ENCODE peak calls at places on chromosomes 2 and 18, in nine cellular contexts. G is GM23248, J is SK-N-SH, Z is astrocyte, S is HCT116, U is mammary epithelial cell, O is OCI-LY7, B is H9, C is neural progenitor cell. R is an unnamed sample.

GRCh38 chr2:77161009-77161408 is 361.2 kb downstream of the LRRTM4 start:
- DNase-seq in S (no peak), O (no peak), B (no peak), G (no peak), Z (peak; percentile 65), C (no peak), U (no peak), J (no peak), R (peak; percentile 56)

GRCh38 chr2:218833023-218833609 is 1.5 kb upstream of the PRKAG3 start:
- DNase-seq in C (no peak), U (no peak), B (no peak), S (no peak), J (no peak), O (no peak), Z (no peak), G (no peak), R (no peak)

GRCh38 chr18:63971320-63972071 is 1.6 kb downstream of the SERPINB8 start:
- DNase-seq in J (no peak), O (no peak), G (peak; percentile 17), S (no peak), Z (peak; percentile 6), B (no peak), C (no peak), U (no peak), R (no peak)

GRCh38 chr2:28128281-28128950 is 237.9 kb downstream of the BABAM2 start:
- DNase-seq in G (peak; percentile 68), U (no peak), S (no peak), J (no peak), Z (no peak), C (no peak), O (no peak), B (no peak), R (peak; percentile 84)

GRCh38 chr2:159921752-159922404 is 123.9 kb upstream of the CD302 start:
- DNase-seq in S (peak; percentile 52), G (peak; percentile 80), J (peak; percentile 56), B (peak; percentile 95), U (peak; percentile 12), Z (peak; percentile 39), O (peak; percentile 20), C (peak; percentile 91), R (peak; percentile 61)

GRCh38 chr18:70355620-70356385 is 67.0 kb downstream of the SOCS6 start:
- DNase-seq in Z (no peak), S (no peak), J (no peak), O (no peak), B (no peak), C (no peak), G (no peak), U (no peak), R (no peak)

GRCh38 chr2:185456517-185456916 is 282.1 kb upstream of the FSIP2 start:
- DNase-seq in C (no peak), U (peak; percentile 81), B (no peak), O (no peak), G (peak; percentile 28), J (no peak), Z (peak; percentile 96), S (no peak), R (peak; percentile 81)

GRCh38 chr18:75216212-75216925 is 5.8 kb downstream of the TSHZ1 start:
- DNase-seq in C (no peak), J (no peak), Z (no peak), S (no peak), U (no peak), O (no peak), G (no peak), B (no peak), R (no peak)

GRCh38 chr2:128196026-128196822 is 105.2 kb downstream of the UGGT1 start:
- DNase-seq in S (no peak), C (no peak), O (no peak), B (peak; percentile 40), Z (peak; percentile 52), G (no peak), J (no peak), U (no peak), R (no peak)

GRCh38 chr2:3603536-3604206 is 8.8 kb downstream of the COLEC11 start:
- DNase-seq in O (no peak), Z (no peak), B (no peak), C (no peak), U (no peak), S (no peak), G (no peak), J (no peak), R (no peak)
- H4K20me1 ChIP-seq in O (no peaks in the 10 kb centered on the region), Z (no peaks in the 10 kb centered on the region), B (no peaks in the 10 kb centered on the region), C (no peaks in the 10 kb centered on the region), U (no peaks in the 10 kb centered on the region), S (no peaks in the 10 kb centered on the region), G (no peaks in the 10 kb centered on the region), J (no peaks in the 10 kb centered on the region), R (no peaks in the 10 kb centered on the region)

GRCh38 chr2:173922068-173922467 is 43.1 kb downstream of the SP3 start:
- DNase-seq in O (no peak), S (no peak), Z (no peak), J (no peak), B (no peak), C (no peak), G (no peak), U (no peak), R (no peak)

GRCh38 chr2:173924285-173924684 is 40.9 kb downstream of the SP3 start:
- DNase-seq in S (no peak), G (no peak), O (no peak), U (no peak), B (no peak), Z (no peak), J (no peak), C (no peak), R (no peak)

GRCh38 chr2:173926875-173927274 is 38.3 kb downstream of the SP3 start:
- DNase-seq in G (no peak), J (no peak), U (no peak), C (no peak), Z (no peak), B (no peak), O (no peak), S (no peak), R (no peak)

GRCh38 chr2:173922760-173923159 is 42.4 kb downstream of the SP3 start:
- DNase-seq in G (peak; percentile 12), U (no peak), Z (no peak), S (no peak), J (no peak), B (no peak), C (no peak), O (no peak), R (no peak)
- H4K20me1 ChIP-seq in G (peaks cover 7% of the 10 kb centered on the region), U (no peaks in the 10 kb centered on the region), Z (peaks cover 64% of the 10 kb centered on the region), S (peaks cover 37% of the 10 kb centered on the region), J (peaks cover 87% of the 10 kb centered on the region), B (no peaks in the 10 kb centered on the region), C (peaks cover 93% of the 10 kb centered on the region), O (peaks cover 44% of the 10 kb centered on the region), R (peaks cover 8% of the 10 kb centered on the region)

GRCh38 chr2:241291152-241291551 is 24.3 kb downstream of the HDLBP start:
- DNase-seq in U (no peak), B (no peak), C (no peak), Z (no peak), J (no peak), O (no peak), S (no peak), G (no peak), R (no peak)

GRCh38 chr2:241289597-241289996 is 25.9 kb downstream of the HDLBP start:
- DNase-seq in O (no peak), Z (no peak), C (no peak), U (no peak), J (no peak), S (no peak), B (no peak), G (no peak), R (no peak)

GRCh38 chr2:241286348-241287090 is 29.0 kb downstream of the HDLBP start:
- DNase-seq in J (no peak), C (no peak), S (no peak), O (no peak), B (no peak), G (no peak), Z (peak; percentile 39), U (no peak), R (no peak)

GRCh38 chr2:241288489-241288888 is 27.0 kb downstream of the HDLBP start:
- DNase-seq in J (no peak), O (no peak), G (no peak), S (no peak), Z (no peak), U (no peak), B (no peak), C (no peak), R (no peak)

DNA sequence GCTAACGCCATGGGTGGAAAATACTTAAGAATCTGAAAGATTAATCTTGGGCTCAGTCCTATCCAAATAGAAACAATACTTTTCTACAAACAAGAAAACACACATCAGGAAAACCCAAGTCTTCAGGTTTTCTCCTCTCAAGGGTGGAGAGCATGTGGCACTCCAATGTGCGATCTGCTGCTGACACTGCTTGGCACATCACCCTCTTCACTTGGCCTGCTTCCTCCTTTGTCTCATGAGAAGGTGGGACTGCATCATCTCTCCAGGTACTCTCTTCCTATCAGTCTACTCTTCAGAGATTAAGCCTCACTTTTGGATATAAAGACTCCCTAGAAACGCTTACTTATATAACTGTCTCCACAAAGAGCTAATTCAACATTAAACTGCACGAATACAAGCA is 26.4 kb downstream of the HDLBP start:
- DNase-seq in J (no peak), C (no peak), U (no peak), B (no peak), S (no peak), G (peak; percentile 7), Z (no peak), O (no peak), R (no peak)
- H4K20me1 ChIP-seq in J (peaks cover 72% of the 10 kb centered on the region), C (peaks cover 50% of the 10 kb centered on the region), U (no peaks in the 10 kb centered on the region), B (no peaks in the 10 kb centered on the region), S (peaks cover 26% of the 10 kb centered on the region), G (peaks cover 4% of the 10 kb centered on the region), Z (peaks cover 91% of the 10 kb centered on the region), O (peaks cover 4% of the 10 kb centered on the region), R (peaks cover 11% of the 10 kb centered on the region)

GRCh38 chr2:42197792-42198191 is 28.6 kb downstream of the EML4 start:
- DNase-seq in J (no peak), S (no peak), O (no peak), Z (no peak), G (no peak), B (no peak), C (no peak), U (no peak), R (no peak)
- H4K20me1 ChIP-seq in J (peaks cover 17% of the 10 kb centered on the region), S (peaks cover 19% of the 10 kb centered on the region), O (peaks cover 8% of the 10 kb centered on the region), Z (peaks cover 8% of the 10 kb centered on the region), G (no peaks in the 10 kb centered on the region), B (no peaks in the 10 kb centered on the region), C (peaks cover 77% of the 10 kb centered on the region), U (no peaks in the 10 kb centered on the region), R (peaks cover 10% of the 10 kb centered on the region)

GRCh38 chr2:64514018-64514417 is 10.1 kb upstream of the AFTPH start:
- DNase-seq in U (peak; percentile 67), J (no peak), G (peak; percentile 19), S (no peak), O (no peak), B (no peak), C (no peak), Z (no peak), R (peak; percentile 18)
- H4K20me1 ChIP-seq in U (no peaks in the 10 kb centered on the region), J (no peaks in the 10 kb centered on the region), G (no peaks in the 10 kb centered on the region), S (no peaks in the 10 kb centered on the region), O (no peaks in the 10 kb centered on the region), B (no peaks in the 10 kb centered on the region), C (no peaks in the 10 kb centered on the region), Z (no peaks in the 10 kb centered on the region), R (no peaks in the 10 kb centered on the region)

GRCh38 chr18:48605408-48605845 is 66.6 kb downstream of the CTIF start:
- DNase-seq in C (peak; percentile 84), J (peak; percentile 58), O (peak; percentile 52), U (no peak), S (peak; percentile 29), Z (peak; percentile 24), B (peak; percentile 89), G (no peak), R (peak; percentile 5)
- H4K20me1 ChIP-seq in C (peaks cover 13% of the 10 kb centered on the region), J (peaks cover 86% of the 10 kb centered on the region), O (no peaks in the 10 kb centered on the region), U (no peaks in the 10 kb centered on the region), S (no peaks in the 10 kb centered on the region), Z (peaks cover 88% of the 10 kb centered on the region), B (no peaks in the 10 kb centered on the region), G (peaks cover 41% of the 10 kb centered on the region), R (no peaks in the 10 kb centered on the region)